ENCODE peak calls at places on chromosome 9, in nine cellular contexts. One of them, this sample, is unnamed.
A peak's percentile ranks its signal among the peaks of the same experiment; 100 is the strongest.

GRCh38 chr9:89564257-89564878 is 40.4 kb upstream of the GADD45G start:
- DNase-seq in mammary epithelial cell: no peak
- DNase-seq in GM12864: peak; percentile 37
- DNase-seq in BE2C: peak; percentile 59
- DNase-seq in uterus: no peak
- DNase-seq in foreskin fibroblast: no peak
- DNase-seq in cardiac fibroblast: peak; percentile 9
- DNase-seq in PC-9: no peak
- DNase-seq in progenitor cell of endocrine pancreas: no peak
- DNase-seq in this sample: no peak

GRCh38 chr9:112433715-112434392 is 52.8 kb upstream of the KIAA1958 start:
- DNase-seq in uterus: no peak
- DNase-seq in foreskin fibroblast: no peak
- DNase-seq in cardiac fibroblast: no peak
- DNase-seq in progenitor cell of endocrine pancreas: no peak
- DNase-seq in PC-9: no peak
- DNase-seq in mammary epithelial cell: no peak
- DNase-seq in GM12864: no peak
- DNase-seq in BE2C: no peak
- DNase-seq in this sample: no peak

GRCh38 chr9:95773061-95773433 is 102.4 kb upstream of the ERCC6L2 start:
- DNase-seq in progenitor cell of endocrine pancreas: no peak
- DNase-seq in GM12864: no peak
- DNase-seq in foreskin fibroblast: no peak
- DNase-seq in BE2C: no peak
- DNase-seq in mammary epithelial cell: no peak
- DNase-seq in uterus: no peak
- DNase-seq in PC-9: no peak
- DNase-seq in cardiac fibroblast: peak; percentile 67
- DNase-seq in this sample: no peak

GRCh38 chr9:137501457-137501856 is 42.3 kb upstream of the NSMF start:
- DNase-seq in foreskin fibroblast: no peak
- DNase-seq in BE2C: no peak
- DNase-seq in progenitor cell of endocrine pancreas: no peak
- DNase-seq in cardiac fibroblast: no peak
- DNase-seq in PC-9: no peak
- DNase-seq in uterus: no peak
- DNase-seq in mammary epithelial cell: no peak
- DNase-seq in GM12864: no peak
- DNase-seq in this sample: no peak

GRCh38 chr9:1939926-1940368 is 75.2 kb upstream of the SMARCA2 start:
- DNase-seq in PC-9: no peak
- DNase-seq in GM12864: peak; percentile 70
- DNase-seq in cardiac fibroblast: no peak
- DNase-seq in foreskin fibroblast: no peak
- DNase-seq in progenitor cell of endocrine pancreas: no peak
- DNase-seq in uterus: no peak
- DNase-seq in mammary epithelial cell: peak; percentile 30
- DNase-seq in BE2C: no peak
- DNase-seq in this sample: no peak

GRCh38 chr9:8719833-8720486 is 920.4 kb upstream of the DMAC1 start:
- DNase-seq in GM12864: no peak
- DNase-seq in PC-9: no peak
- DNase-seq in BE2C: no peak
- DNase-seq in progenitor cell of endocrine pancreas: no peak
- DNase-seq in cardiac fibroblast: no peak
- DNase-seq in mammary epithelial cell: no peak
- DNase-seq in uterus: no peak
- DNase-seq in foreskin fibroblast: no peak
- DNase-seq in this sample: no peak

GRCh38 chr9:138067594-138068367 is 190.2 kb downstream of the CACNA1B start:
- DNase-seq in PC-9: no peak
- DNase-seq in foreskin fibroblast: no peak
- DNase-seq in mammary epithelial cell: no peak
- DNase-seq in cardiac fibroblast: no peak
- DNase-seq in progenitor cell of endocrine pancreas: no peak
- DNase-seq in GM12864: no peak
- DNase-seq in uterus: peak; percentile 2
- DNase-seq in BE2C: no peak
- DNase-seq in this sample: no peak

GRCh38 chr9:105385372-105385985 is 62.4 kb upstream of the FSD1L start:
- DNase-seq in uterus: peak; percentile 54
- DNase-seq in GM12864: peak; percentile 40
- DNase-seq in mammary epithelial cell: peak; percentile 49
- DNase-seq in BE2C: no peak
- DNase-seq in foreskin fibroblast: no peak
- DNase-seq in cardiac fibroblast: peak; percentile 45
- DNase-seq in progenitor cell of endocrine pancreas: no peak
- DNase-seq in PC-9: no peak
- DNase-seq in this sample: no peak

GRCh38 chr9:129241725-129242124 is 63.7 kb upstream of the IER5L start:
- DNase-seq in mammary epithelial cell: no peak
- DNase-seq in BE2C: peak; percentile 2
- DNase-seq in GM12864: no peak
- DNase-seq in foreskin fibroblast: no peak
- DNase-seq in cardiac fibroblast: no peak
- DNase-seq in progenitor cell of endocrine pancreas: no peak
- DNase-seq in PC-9: no peak
- DNase-seq in uterus: peak; percentile 13
- DNase-seq in this sample: no peak

GRCh38 chr9:22105005-22105722 is 96.1 kb upstream of the CDKN2B start:
- DNase-seq in uterus: no peak
- DNase-seq in mammary epithelial cell: no peak
- DNase-seq in foreskin fibroblast: no peak
- DNase-seq in BE2C: no peak
- DNase-seq in progenitor cell of endocrine pancreas: no peak
- DNase-seq in GM12864: peak; percentile 55
- DNase-seq in PC-9: no peak
- DNase-seq in cardiac fibroblast: no peak
- DNase-seq in this sample: no peak

GRCh38 chr9:112777914-112778313 is 27.4 kb downstream of the SNX30 start:
- DNase-seq in cardiac fibroblast: no peak
- DNase-seq in BE2C: no peak
- DNase-seq in uterus: no peak
- DNase-seq in PC-9: no peak
- DNase-seq in mammary epithelial cell: peak; percentile 66
- DNase-seq in progenitor cell of endocrine pancreas: no peak
- DNase-seq in foreskin fibroblast: no peak
- DNase-seq in GM12864: no peak
- DNase-seq in this sample: peak; percentile 38

GRCh38 chr9:114405294-114406034 is 17.7 kb upstream of the AKNA start:
- DNase-seq in uterus: peak; percentile 80
- DNase-seq in BE2C: peak; percentile 82
- DNase-seq in GM12864: no peak
- DNase-seq in foreskin fibroblast: peak; percentile 70
- DNase-seq in PC-9: peak; percentile 59
- DNase-seq in progenitor cell of endocrine pancreas: peak; percentile 55
- DNase-seq in cardiac fibroblast: peak; percentile 84
- DNase-seq in mammary epithelial cell: peak; percentile 71
- DNase-seq in this sample: peak; percentile 71
- TF ChIP-seq CTCF in uterus: peak; percentile 89
- TF ChIP-seq CTCF in BE2C: peak; percentile 88
- TF ChIP-seq CTCF in GM12864: peak; percentile 83
- TF ChIP-seq CTCF in foreskin fibroblast: peak; percentile 87
- TF ChIP-seq CTCF in PC-9: peak; percentile 82
- TF ChIP-seq CTCF in progenitor cell of endocrine pancreas: peak; percentile 85
- TF ChIP-seq CTCF in cardiac fibroblast: peak; percentile 87
- TF ChIP-seq CTCF in mammary epithelial cell: peak; percentile 86
- TF ChIP-seq CTCF in this sample: peak; percentile 86

GRCh38 chr9:126886897-126887296 is 26.5 kb downstream of the ZBTB34 start:
- DNase-seq in GM12864: no peak
- DNase-seq in cardiac fibroblast: no peak
- DNase-seq in PC-9: no peak
- DNase-seq in foreskin fibroblast: no peak
- DNase-seq in mammary epithelial cell: no peak
- DNase-seq in BE2C: no peak
- DNase-seq in uterus: no peak
- DNase-seq in progenitor cell of endocrine pancreas: no peak
- DNase-seq in this sample: no peak

GRCh38 chr9:126886194-126886830 is 25.9 kb downstream of the ZBTB34 start:
- DNase-seq in progenitor cell of endocrine pancreas: no peak
- DNase-seq in uterus: no peak
- DNase-seq in mammary epithelial cell: no peak
- DNase-seq in BE2C: no peak
- DNase-seq in cardiac fibroblast: no peak
- DNase-seq in GM12864: no peak
- DNase-seq in foreskin fibroblast: no peak
- DNase-seq in PC-9: no peak
- DNase-seq in this sample: no peak

GRCh38 chr9:126893079-126893478 is 21.5 kb upstream of the RALGPS1 start:
- DNase-seq in foreskin fibroblast: no peak
- DNase-seq in PC-9: no peak
- DNase-seq in cardiac fibroblast: no peak
- DNase-seq in BE2C: no peak
- DNase-seq in mammary epithelial cell: no peak
- DNase-seq in uterus: no peak
- DNase-seq in progenitor cell of endocrine pancreas: no peak
- DNase-seq in GM12864: no peak
- DNase-seq in this sample: no peak

GRCh38 chr9:126894052-126894603 is 20.5 kb upstream of the RALGPS1 start:
- DNase-seq in foreskin fibroblast: no peak
- DNase-seq in GM12864: no peak
- DNase-seq in cardiac fibroblast: no peak
- DNase-seq in BE2C: no peak
- DNase-seq in uterus: no peak
- DNase-seq in progenitor cell of endocrine pancreas: no peak
- DNase-seq in mammary epithelial cell: no peak
- DNase-seq in PC-9: no peak
- DNase-seq in this sample: peak; percentile 1

DNA sequence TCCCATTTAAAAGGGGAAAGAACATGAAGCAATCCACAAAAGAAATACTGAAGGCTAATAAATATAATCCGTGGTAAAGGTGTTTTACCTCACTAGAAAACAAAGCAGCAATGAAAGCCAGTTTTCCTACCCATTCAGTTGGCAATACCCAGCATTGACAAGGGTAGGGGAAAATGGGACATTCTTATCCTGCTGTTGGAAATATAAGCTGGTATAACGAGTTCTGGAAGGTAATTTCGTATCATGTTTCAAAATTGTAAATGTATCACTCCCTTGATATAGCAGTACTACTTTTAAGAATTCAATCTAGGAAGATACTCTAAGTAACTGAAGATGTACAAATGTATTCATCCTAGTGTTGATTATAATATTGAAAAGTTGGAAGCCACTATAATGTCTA is 22.9 kb upstream of the RALGPS1 start:
- DNase-seq in progenitor cell of endocrine pancreas: no peak
- DNase-seq in GM12864: no peak
- DNase-seq in PC-9: peak; percentile 64
- DNase-seq in foreskin fibroblast: no peak
- DNase-seq in uterus: no peak
- DNase-seq in mammary epithelial cell: no peak
- DNase-seq in BE2C: no peak
- DNase-seq in cardiac fibroblast: no peak
- DNase-seq in this sample: no peak
- TF ChIP-seq CTCF in progenitor cell of endocrine pancreas: no peak
- TF ChIP-seq CTCF in GM12864: no peak
- TF ChIP-seq CTCF in PC-9: no peak
- TF ChIP-seq CTCF in foreskin fibroblast: no peak
- TF ChIP-seq CTCF in uterus: no peak
- TF ChIP-seq CTCF in mammary epithelial cell: no peak
- TF ChIP-seq CTCF in BE2C: no peak
- TF ChIP-seq CTCF in cardiac fibroblast: no peak
- TF ChIP-seq CTCF in this sample: no peak

GRCh38 chr9:69121155-69122085 is 52.7 kb upstream of the TJP2 start:
- DNase-seq in progenitor cell of endocrine pancreas: peak; percentile 53
- DNase-seq in GM12864: no peak
- DNase-seq in PC-9: no peak
- DNase-seq in foreskin fibroblast: no peak
- DNase-seq in mammary epithelial cell: peak; percentile 44
- DNase-seq in BE2C: peak; percentile 48
- DNase-seq in uterus: peak; percentile 33
- DNase-seq in cardiac fibroblast: peak; percentile 39
- DNase-seq in this sample: no peak
- TF ChIP-seq CTCF in progenitor cell of endocrine pancreas: peak; percentile 25
- TF ChIP-seq CTCF in GM12864: no peak
- TF ChIP-seq CTCF in PC-9: no peak
- TF ChIP-seq CTCF in foreskin fibroblast: no peak
- TF ChIP-seq CTCF in mammary epithelial cell: no peak
- TF ChIP-seq CTCF in BE2C: peak; percentile 2
- TF ChIP-seq CTCF in uterus: no peak
- TF ChIP-seq CTCF in cardiac fibroblast: no peak
- TF ChIP-seq CTCF in this sample: peak; percentile 22

GRCh38 chr9:133560311-133560710 is 25.8 kb downstream of the ADAMTSL2 start:
- DNase-seq in GM12864: no peak
- DNase-seq in foreskin fibroblast: no peak
- DNase-seq in cardiac fibroblast: peak; percentile 65
- DNase-seq in PC-9: no peak
- DNase-seq in uterus: no peak
- DNase-seq in progenitor cell of endocrine pancreas: no peak
- DNase-seq in mammary epithelial cell: no peak
- DNase-seq in BE2C: no peak
- DNase-seq in this sample: no peak

GRCh38 chr9:133560944-133561343 is 26.4 kb downstream of the ADAMTSL2 start:
- DNase-seq in PC-9: no peak
- DNase-seq in BE2C: no peak
- DNase-seq in uterus: no peak
- DNase-seq in GM12864: no peak
- DNase-seq in mammary epithelial cell: no peak
- DNase-seq in foreskin fibroblast: no peak
- DNase-seq in progenitor cell of endocrine pancreas: no peak
- DNase-seq in cardiac fibroblast: no peak
- DNase-seq in this sample: no peak

GRCh38 chr9:133562611-133563285 is 28.2 kb downstream of the ADAMTSL2 start:
- DNase-seq in progenitor cell of endocrine pancreas: no peak
- DNase-seq in PC-9: no peak
- DNase-seq in cardiac fibroblast: no peak
- DNase-seq in GM12864: no peak
- DNase-seq in uterus: no peak
- DNase-seq in foreskin fibroblast: no peak
- DNase-seq in BE2C: no peak
- DNase-seq in mammary epithelial cell: no peak
- DNase-seq in this sample: no peak

GRCh38 chr9:133563286-133564213 is 29.0 kb downstream of the ADAMTSL2 start:
- DNase-seq in foreskin fibroblast: no peak
- DNase-seq in PC-9: no peak
- DNase-seq in GM12864: no peak
- DNase-seq in cardiac fibroblast: peak; percentile 66
- DNase-seq in progenitor cell of endocrine pancreas: no peak
- DNase-seq in BE2C: peak; percentile 67
- DNase-seq in mammary epithelial cell: no peak
- DNase-seq in uterus: peak; percentile 54
- DNase-seq in this sample: no peak

DNA sequence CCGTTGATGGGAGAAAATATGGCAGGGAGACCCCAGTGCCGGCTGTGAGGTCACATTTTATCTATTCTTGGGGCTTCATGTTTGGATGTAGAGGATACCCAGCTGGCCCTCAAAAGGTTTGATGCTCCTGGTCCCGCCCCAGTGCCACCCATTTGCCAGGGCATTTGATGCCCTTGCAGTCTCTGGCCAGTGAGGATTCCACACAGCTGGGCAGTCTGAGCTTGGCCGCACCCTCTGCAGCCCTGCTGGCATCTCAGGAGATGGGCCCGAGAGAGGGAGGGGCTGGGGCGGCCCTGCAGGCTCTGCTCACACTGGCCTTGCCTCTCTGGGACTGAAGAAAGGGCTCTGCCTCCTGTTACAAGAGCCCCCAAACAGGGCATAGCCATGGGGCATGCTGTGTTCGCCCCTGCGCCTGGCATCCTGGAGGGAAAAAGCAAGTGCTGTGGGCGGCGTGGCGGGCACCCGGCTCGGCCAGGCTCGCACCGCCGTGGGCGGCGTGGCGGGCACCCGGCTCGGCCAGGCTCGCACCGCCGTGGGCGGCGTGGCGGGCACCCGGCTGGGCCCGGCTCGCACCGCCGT is 27.6 kb downstream of the ADAMTSL2 start:
- DNase-seq in GM12864: no peak
- DNase-seq in mammary epithelial cell: no peak
- DNase-seq in progenitor cell of endocrine pancreas: no peak
- DNase-seq in uterus: no peak
- DNase-seq in BE2C: no peak
- DNase-seq in PC-9: no peak
- DNase-seq in foreskin fibroblast: no peak
- DNase-seq in cardiac fibroblast: no peak
- DNase-seq in this sample: no peak
- TF ChIP-seq CTCF in GM12864: no peak
- TF ChIP-seq CTCF in mammary epithelial cell: no peak
- TF ChIP-seq CTCF in progenitor cell of endocrine pancreas: no peak
- TF ChIP-seq CTCF in uterus: no peak
- TF ChIP-seq CTCF in BE2C: no peak
- TF ChIP-seq CTCF in PC-9: no peak
- TF ChIP-seq CTCF in foreskin fibroblast: no peak
- TF ChIP-seq CTCF in cardiac fibroblast: no peak
- TF ChIP-seq CTCF in this sample: no peak